ENCODE peak calls at places on chromosomes 7 and 10, in six cellular contexts. H is cardiac muscle cell, K is Panc1, L is upper lobe of left lung, S is AG04450, N is tibial nerve. W is an unnamed sample.

GRCh38 chr7:68730871-68731403 is 867.3 kb upstream of the AUTS2 start:
- DNase-seq in H (no peak), K (no peak), L (peak; percentile 24), S (no peak), N (no peak), W (no peak)

GRCh38 chr7:140403878-140404564 is at the start of gene RAB19:
- DNase-seq in H (peak; percentile 27), K (no peak), L (peak; percentile 78), S (no peak), N (no peak), W (no peak)

GRCh38 chr7:102463841-102464576 is 654 bp downstream of the ALKBH4 start:
- DNase-seq in H (peak; percentile 30), K (no peak), L (no peak), S (no peak), N (no peak), W (no peak)

GRCh38 chr10:16814081-16814480 is 3.1 kb downstream of the RSU1 start:
- DNase-seq in H (no peak), K (no peak), L (no peak), S (no peak), N (no peak), W (no peak)

GRCh38 chr10:34288634-34289033 is 526.5 kb downstream of the PARD3 start:
- DNase-seq in H (no peak), K (no peak), L (no peak), S (no peak), N (no peak), W (no peak)

GRCh38 chr10:98306501-98306900 is 38.5 kb upstream of the LOXL4 start:
- DNase-seq in H (no peak), K (no peak), L (no peak), S (no peak), N (no peak), W (no peak)

GRCh38 chr10:103192451-103193106 is 493 bp downstream of the NT5C2 start:
- DNase-seq in H (peak; percentile 88), K (no peak), L (peak; percentile 84), S (peak; percentile 15), N (peak; percentile 52), W (peak; percentile 47)

GRCh38 chr7:87506243-87507180 is 31.0 kb upstream of the ABCB4 start:
- DNase-seq in H (no peak), K (no peak), L (no peak), S (peak; percentile 15), N (no peak), W (no peak)

GRCh38 chr10:132452216-132452650 is 55.2 kb downstream of the PWWP2B start:
- DNase-seq in H (no peak), K (no peak), L (no peak), S (no peak), N (no peak), W (no peak)

GRCh38 chr7:20089431-20089830 is 127.8 kb downstream of the MACC1 start:
- DNase-seq in H (no peak), K (no peak), L (no peak), S (no peak), N (no peak), W (no peak)

GRCh38 chr10:786666-787512 is 97.4 kb upstream of the DIP2C start:
- DNase-seq in H (no peak), K (no peak), L (peak; percentile 20), S (no peak), N (no peak), W (no peak)

GRCh38 chr7:55533050-55533728 is 39.1 kb downstream of the VOPP1 start:
- DNase-seq in H (no peak), K (no peak), L (peak; percentile 54), S (no peak), N (no peak), W (peak; percentile 43)

GRCh38 chr10:28663576-28664368 is 13.5 kb upstream of the BAMBI start:
- DNase-seq in H (peak; percentile 90), K (peak; percentile 58), L (peak; percentile 76), S (peak; percentile 73), N (peak; percentile 52), W (no peak)

GRCh38 chr10:116974442-116975005 is 30.5 kb downstream of the SHTN1 start:
- DNase-seq in H (no peak), K (no peak), L (no peak), S (peak; percentile 60), N (no peak), W (peak; percentile 12)

GRCh38 chr10:47143072-47143471 is 156.9 kb upstream of the GDF10 start:
- DNase-seq in H (no peak), K (no peak), L (no peak), S (no peak), N (no peak), W (no peak)

GRCh38 chr10:389836-390448 is 254.7 kb downstream of the ZMYND11 start:
- DNase-seq in H (no peak), K (no peak), L (no peak), S (no peak), N (no peak), W (no peak)

GRCh38 chr7:12386237-12386839 is 17.3 kb downstream of the VWDE start:
- DNase-seq in H (peak; percentile 40), K (no peak), L (no peak), S (no peak), N (no peak), W (no peak)

GRCh38 chr7:91468231-91468630 is 204.0 kb downstream of the FZD1 start:
- DNase-seq in H (no peak), K (no peak), L (no peak), S (no peak), N (no peak), W (no peak)

GRCh38 chr10:104678658-104679057 is 37.6 kb downstream of the SORCS3 start:
- DNase-seq in H (no peak), K (no peak), L (no peak), S (no peak), N (no peak), W (no peak)

GRCh38 chr7:70590126-70590854 is 541.7 kb upstream of the GALNT17 start:
- DNase-seq in H (no peak), K (no peak), L (no peak), S (no peak), N (no peak), W (no peak)

GRCh38 chr7:5567810-5568209 is 144.2 kb upstream of the TNRC18 start:
- DNase-seq in H (no peak), K (no peak), L (no peak), S (no peak), N (no peak), W (no peak)

GRCh38 chr10:5645944-5646617 is 20.3 kb downstream of the ASB13 start:
- DNase-seq in H (no peak), K (no peak), L (no peak), S (no peak), N (no peak), W (no peak)

GRCh38 chr7:154857728-154858681 is 144.9 kb downstream of the PAXIP1 start:
- DNase-seq in H (no peak), K (no peak), L (no peak), S (no peak), N (no peak), W (no peak)

GRCh38 chr7:122006687-122007086 is 133.7 kb downstream of the PTPRZ1 start:
- DNase-seq in H (no peak), K (no peak), L (no peak), S (no peak), N (no peak), W (no peak)

GRCh38 chr10:123784216-123784615 is 107.4 kb downstream of the CPXM2 start:
- DNase-seq in H (no peak), K (no peak), L (no peak), S (no peak), N (no peak), W (no peak)

GRCh38 chr7:128356546-128357365 is 4.7 kb downstream of the PRRT4 start:
- DNase-seq in H (peak; percentile 21), K (no peak), L (no peak), S (no peak), N (no peak), W (no peak)

GRCh38 chr7:16634292-16634738 is 11.2 kb downstream of the ANKMY2 start:
- DNase-seq in H (no peak), K (no peak), L (peak; percentile 60), S (no peak), N (no peak), W (no peak)

GRCh38 chr7:24456526-24457214 is 116.6 kb upstream of the PALS2 start:
- DNase-seq in H (no peak), K (no peak), L (no peak), S (no peak), N (no peak), W (no peak)

GRCh38 chr7:7146837-7147236 is 35.5 kb upstream of the C1GALT1 start:
- DNase-seq in H (no peak), K (no peak), L (no peak), S (no peak), N (no peak), W (no peak)

GRCh38 chr7:158614695-158615094 is 27.1 kb upstream of the PTPRN2 start:
- DNase-seq in H (no peak), K (no peak), L (no peak), S (peak; percentile 6), N (no peak), W (no peak)

GRCh38 chr10:95333997-95334792 is 43.4 kb upstream of the PDLIM1 start:
- DNase-seq in H (no peak), K (no peak), L (peak; percentile 56), S (peak; percentile 66), N (no peak), W (no peak)

GRCh38 chr10:100858742-100859141 is 54.0 kb upstream of the SLF2 start:
- DNase-seq in H (no peak), K (no peak), L (no peak), S (no peak), N (no peak), W (no peak)
- H3K4me3 ChIP-seq in H (no peak overlapping the region), K (no peak overlapping the region), L (no peak overlapping the region), S (no peak overlapping the region), N (no peak overlapping the region), W (no peak overlapping the region)

GRCh38 chr7:155862516-155863257 is 50.4 kb upstream of the SHH start:
- DNase-seq in H (no peak), K (no peak), L (no peak), S (no peak), N (no peak), W (no peak)
- TF ChIP-seq CTCF in H (no peak), K (peak; percentile 77), L (no peak), S (peak; percentile 20), N (no peak), W (peak; percentile 16)

DNA sequence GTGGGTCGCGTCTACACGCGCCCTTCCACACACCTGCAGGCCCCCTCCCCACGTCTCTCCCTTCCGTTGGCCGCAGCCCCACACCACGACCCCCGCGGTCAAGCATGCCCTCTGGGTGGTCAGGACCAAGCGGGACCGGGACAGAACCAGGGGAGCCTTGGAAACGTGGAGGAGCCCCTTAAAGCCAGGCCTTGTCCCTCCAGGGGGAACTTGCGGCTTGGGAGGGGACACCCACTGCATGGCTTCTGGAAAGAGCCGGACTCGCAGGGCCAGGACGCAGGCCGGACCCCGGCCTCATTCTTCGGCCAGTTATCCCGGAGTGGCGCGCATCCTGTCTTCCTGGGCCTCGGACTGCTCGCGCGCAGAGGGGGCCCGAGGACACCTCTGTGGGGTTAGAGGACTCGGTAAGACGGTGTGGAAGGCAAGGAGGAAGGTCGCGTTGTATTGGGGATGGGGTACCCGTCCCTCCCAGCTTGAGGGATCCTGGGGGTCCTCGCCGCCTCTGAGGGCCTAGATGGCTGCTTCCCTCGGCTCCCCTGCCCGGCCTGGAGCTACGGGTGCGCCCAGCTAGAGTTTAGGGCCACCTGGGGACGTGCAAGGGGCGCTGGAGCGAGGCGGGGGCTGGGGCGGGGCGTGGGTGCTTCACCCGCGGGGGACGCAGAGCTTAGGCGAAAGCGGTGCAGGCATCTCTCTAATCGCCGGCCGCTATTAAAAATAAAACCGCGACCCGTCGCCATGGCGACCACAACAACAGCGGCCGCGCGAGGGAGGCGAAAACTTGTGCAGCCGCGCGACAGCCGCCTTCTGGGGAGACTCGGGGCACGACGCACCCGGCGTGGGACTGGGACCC is 1.8 kb upstream of the PDGFA start:
- DNase-seq in H (peak; percentile 53), K (no peak), L (peak; percentile 49), S (no peak), N (no peak), W (no peak)
- H3K4me3 ChIP-seq in H (peak overlapping the region; percentile 27), K (peak overlapping the region; percentile 60), L (peak overlapping the region; percentile 53), S (no peak overlapping the region), N (peak overlapping the region; percentile 46), W (peak overlapping the region; percentile 32)

GRCh38 chr7:132500727-132501410 is 75.4 kb downstream of the PLXNA4 start:
- DNase-seq in H (peak; percentile 39), K (no peak), L (no peak), S (no peak), N (peak; percentile 63), W (no peak)
- TF ChIP-seq CTCF in H (peak; percentile 80), K (no peak), L (no peak), S (no peak), N (peak; percentile 36), W (no peak)